ENCODE peak calls at places on chromosomes 6 and 20, in ten cellular contexts. I is T-cell; A is fibroblast of mammary gland; X is ovary; Z is stimulated activated CD4-positive, alpha-beta T cell treated with anti-CD3 and anti-CD28 coated beads, Interleukin-1b, Interleukin-23, amount 100 ng/mL, for 1 hour; F is NCI-H187; Q is left ventricle myocardium inferior; S is naive thymus-derived CD8-positive, alpha-beta T cell; D is Kasumi-1; E is midbrain. J is an unnamed sample.

GRCh38 chr6:123415844-123416468 is 220.8 kb downstream of the TRDN start:
- DNase-seq in F (peak), X (peak), A (peak), I (no peak), S (no peak), D (peak), E (peak), Z (no peak), Q (no peak), J (peak)

GRCh38 chr20:13694420-13695150 is 55.9 kb upstream of the TASP1 start:
- DNase-seq in D (no peak), S (no peak), I (no peak), E (no peak), Z (no peak), Q (no peak), A (no peak), X (no peak), F (no peak), J (no peak)

GRCh38 chr6:8183266-8183665 is 80.9 kb upstream of the EEF1E1 start:
- DNase-seq in X (no peak), D (peak), S (no peak), I (no peak), E (no peak), F (no peak), Z (no peak), Q (no peak), A (no peak), J (peak)

GRCh38 chr6:165636415-165637048 is 26.5 kb downstream of the PDE10A start:
- DNase-seq in F (no peak), A (no peak), I (no peak), X (no peak), S (no peak), D (no peak), Q (no peak), Z (no peak), E (no peak), J (no peak)

GRCh38 chr6:41672016-41672415 is 33.7 kb downstream of the MDFI start:
- DNase-seq in A (no peak), F (no peak), Q (no peak), E (no peak), S (no peak), Z (no peak), X (no peak), D (no peak), I (no peak), J (no peak)

GRCh38 chr20:4626228-4626627 is 95.5 kb upstream of the PRND start:
- DNase-seq in Q (no peak), X (no peak), D (no peak), I (no peak), Z (no peak), F (no peak), E (no peak), A (no peak), S (no peak), J (no peak)

GRCh38 chr6:143107440-143107839 is 46.8 kb downstream of the AIG1 start:
- DNase-seq in X (no peak), Q (no peak), S (no peak), F (no peak), Z (no peak), A (peak), E (no peak), I (no peak), D (no peak), J (no peak)

GRCh38 chr20:62737971-62738881 is 29.6 kb downstream of the NTSR1 start:
- DNase-seq in E (no peak), F (no peak), Z (no peak), X (no peak), A (no peak), I (no peak), Q (peak), S (no peak), D (no peak), J (no peak)

GRCh38 chr20:58645277-58645968 is 5.7 kb upstream of the STX16 start:
- DNase-seq in Q (no peak), Z (no peak), A (peak), I (no peak), S (no peak), F (no peak), E (no peak), D (no peak), X (peak), J (no peak)

J was measured in cerebellar cortex.